ENCODE peak calls at places on chromosomes 6 and 20, in four cellular contexts. L is HFFc6, H is NCI-H1092, J is cardiac muscle cell. X is an unnamed sample.

GRCh38 chr20:40668449-40669228 is 20.4 kb downstream of the MAFB start:
- DNase-seq in L (no peak), H (no peak), J (no peak), X (peak)

GRCh38 chr20:36591854-36592641 is 13.5 kb upstream of the RAB5IF start:
- DNase-seq in L (peak), H (no peak), J (peak), X (peak)

GRCh38 chr6:20868397-20869185 is 334.3 kb downstream of the CDKAL1 start:
- DNase-seq in L (no peak), H (peak), J (no peak), X (no peak)

GRCh38 chr6:130076512-130076911 is 58.1 kb downstream of the L3MBTL3 start:
- DNase-seq in L (peak), H (no peak), J (no peak), X (peak)

GRCh38 chr20:36214684-36215256 is 21.5 kb upstream of the AAR2 start:
- DNase-seq in L (peak), H (no peak), J (peak), X (peak)

GRCh38 chr6:157434349-157435016 is 53.5 kb downstream of the ZDHHC14 start:
- DNase-seq in L (no peak), H (no peak), J (no peak), X (peak)

GRCh38 chr20:8213831-8214587 is 81.9 kb downstream of the PLCB1 start:
- DNase-seq in L (no peak), H (no peak), J (no peak), X (no peak)

GRCh38 chr6:46099952-46100351 is 29.8 kb upstream of the ENPP4 start:
- DNase-seq in L (no peak), H (no peak), J (no peak), X (no peak)

GRCh38 chr20:35474504-35474903 is 19.1 kb downstream of the CEP250 start:
- DNase-seq in L (no peak), H (no peak), J (no peak), X (peak)

GRCh38 chr20:32050851-32051556 is 1.0 kb upstream of the HCK start:
- DNase-seq in L (no peak), H (no peak), J (no peak), X (no peak)

GRCh38 chr6:37847704-37848103 is 28.2 kb downstream of the ZFAND3 start:
- DNase-seq in L (no peak), H (no peak), J (no peak), X (no peak)

GRCh38 chr20:36322131-36322530 is 16.0 kb downstream of the DLGAP4 start:
- DNase-seq in L (no peak), H (no peak), J (no peak), X (no peak)

GRCh38 chr6:150272976-150273315 is 95.9 kb upstream of the IYD start:
- DNase-seq in L (no peak), H (no peak), J (no peak), X (no peak)

GRCh38 chr20:59125909-59126308 is 37.7 kb upstream of the ZNF831 start:
- DNase-seq in L (no peak), H (no peak), J (no peak), X (no peak)

GRCh38 chr6:158725704-158726103 is 75.8 kb downstream of the SYTL3 start:
- DNase-seq in L (no peak), H (no peak), J (no peak), X (no peak)

GRCh38 chr6:127069659-127070279 is 48.7 kb upstream of the RSPO3 start:
- DNase-seq in L (peak), H (peak), J (peak), X (peak)

GRCh38 chr20:44990957-44991356 is 24.6 kb downstream of the STK4 start:
- DNase-seq in L (no peak), H (no peak), J (no peak), X (no peak)

GRCh38 chr20:8438748-8439147 is 306.7 kb downstream of the PLCB1 start:
- DNase-seq in L (no peak), H (no peak), J (no peak), X (no peak)

GRCh38 chr20:35108921-35109320 is 16.3 kb upstream of the TRPC4AP start:
- DNase-seq in L (no peak), H (no peak), J (no peak), X (no peak)

GRCh38 chr6:41100871-41101287 is 28.1 kb downstream of the NFYA start:
- DNase-seq in L (no peak), H (no peak), J (peak), X (no peak)

GRCh38 chr6:140909620-140910019 is 1223.1 kb upstream of the GJE1 start:
- DNase-seq in L (peak), H (no peak), J (no peak), X (no peak)

GRCh38 chr20:50252715-50253500 is 62.3 kb downstream of the CEBPB start:
- DNase-seq in L (no peak), H (no peak), J (no peak), X (no peak)

GRCh38 chr20:11777861-11778570 is 139.7 kb upstream of the BTBD3 start:
- DNase-seq in L (peak), H (peak), J (no peak), X (no peak)

GRCh38 chr6:166774770-166775169 is 147.7 kb upstream of the RPS6KA2 start:
- DNase-seq in L (no peak), H (no peak), J (no peak), X (no peak)

GRCh38 chr20:18003897-18004296 is 35.1 kb downstream of the MGME1 start:
- DNase-seq in L (no peak), H (no peak), J (peak), X (no peak)

GRCh38 chr6:45457141-45457540 is 79.4 kb upstream of the SUPT3H start:
- DNase-seq in L (no peak), H (no peak), J (no peak), X (no peak)

GRCh38 chr6:170461111-170461510 is 92.0 kb downstream of the PSMB1 start:
- DNase-seq in L (no peak), H (no peak), J (no peak), X (no peak)

GRCh38 chr6:39088331-39088730 is 26.7 kb downstream of the SAYSD1 start:
- DNase-seq in L (peak), H (no peak), J (peak), X (peak)

GRCh38 chr6:79201935-79202334 is 32.5 kb downstream of the HMGN3 start:
- DNase-seq in L (no peak), H (no peak), J (no peak), X (no peak)